ENCODE peak calls at places on chromosomes 13 and 19, in seven cellular contexts. One of them, this sample, is unnamed.

GRCh38 chr19:40872209-40872608 is 9.8 kb downstream of the CYP2A7 start:
- DNase-seq in pancreas: no peak
- DNase-seq in fibroblast of lung: no peak
- DNase-seq in adrenal gland: no peak
- DNase-seq in aorta: no peak
- DNase-seq in PC-3: no peak
- DNase-seq in CD8-positive, alpha-beta memory T cell: no peak
- DNase-seq in this sample: no peak

GRCh38 chr19:4851551-4852290 is 15.7 kb downstream of the PLIN3 start:
- DNase-seq in pancreas: peak; percentile 68
- DNase-seq in fibroblast of lung: no peak
- DNase-seq in adrenal gland: peak; percentile 68
- DNase-seq in aorta: peak; percentile 79
- DNase-seq in PC-3: peak; percentile 67
- DNase-seq in CD8-positive, alpha-beta memory T cell: peak; percentile 67
- DNase-seq in this sample: peak; percentile 79

GRCh38 chr19:5952193-5953033 is 25.5 kb downstream of the RANBP3 start:
- DNase-seq in pancreas: no peak
- DNase-seq in fibroblast of lung: no peak
- DNase-seq in adrenal gland: no peak
- DNase-seq in aorta: no peak
- DNase-seq in PC-3: no peak
- DNase-seq in CD8-positive, alpha-beta memory T cell: no peak
- DNase-seq in this sample: no peak

GRCh38 chr19:40357655-40358054 is 9.2 kb downstream of the PLD3 start:
- DNase-seq in pancreas: no peak
- DNase-seq in fibroblast of lung: no peak
- DNase-seq in adrenal gland: no peak
- DNase-seq in aorta: no peak
- DNase-seq in PC-3: no peak
- DNase-seq in CD8-positive, alpha-beta memory T cell: no peak
- DNase-seq in this sample: no peak

GRCh38 chr13:43057653-43058317 is 34.4 kb downstream of the DNAJC15 start:
- DNase-seq in pancreas: no peak
- DNase-seq in fibroblast of lung: peak; percentile 58
- DNase-seq in adrenal gland: no peak
- DNase-seq in aorta: no peak
- DNase-seq in PC-3: no peak
- DNase-seq in CD8-positive, alpha-beta memory T cell: peak; percentile 81
- DNase-seq in this sample: peak; percentile 51

GRCh38 chr13:110869805-110870706 is 44.8 kb downstream of the ANKRD10 start:
- DNase-seq in pancreas: peak; percentile 93
- DNase-seq in fibroblast of lung: peak; percentile 100
- DNase-seq in adrenal gland: peak; percentile 99
- DNase-seq in aorta: peak; percentile 98
- DNase-seq in PC-3: peak; percentile 98
- DNase-seq in CD8-positive, alpha-beta memory T cell: no peak
- DNase-seq in this sample: peak; percentile 95

GRCh38 chr19:35644987-35645679 is 3.0 kb upstream of the COX6B1 start:
- DNase-seq in pancreas: peak; percentile 77
- DNase-seq in fibroblast of lung: peak; percentile 31
- DNase-seq in adrenal gland: peak; percentile 76
- DNase-seq in aorta: peak; percentile 93
- DNase-seq in PC-3: peak; percentile 56
- DNase-seq in CD8-positive, alpha-beta memory T cell: peak; percentile 64
- DNase-seq in this sample: peak; percentile 76

GRCh38 chr19:47757617-47758432 is 12.5 kb downstream of the NOP53 start:
- DNase-seq in pancreas: no peak
- DNase-seq in fibroblast of lung: no peak
- DNase-seq in adrenal gland: no peak
- DNase-seq in aorta: no peak
- DNase-seq in PC-3: no peak
- DNase-seq in CD8-positive, alpha-beta memory T cell: no peak
- DNase-seq in this sample: no peak

GRCh38 chr13:76035711-76036110 is 399.6 kb downstream of the LMO7 start:
- DNase-seq in pancreas: no peak
- DNase-seq in fibroblast of lung: peak; percentile 5
- DNase-seq in adrenal gland: no peak
- DNase-seq in aorta: no peak
- DNase-seq in PC-3: no peak
- DNase-seq in CD8-positive, alpha-beta memory T cell: no peak
- DNase-seq in this sample: no peak

GRCh38 chr19:3513198-3514140 is 7.4 kb downstream of the FZR1 start:
- DNase-seq in pancreas: peak; percentile 54
- DNase-seq in fibroblast of lung: no peak
- DNase-seq in adrenal gland: peak; percentile 91
- DNase-seq in aorta: no peak
- DNase-seq in PC-3: no peak
- DNase-seq in CD8-positive, alpha-beta memory T cell: no peak
- DNase-seq in this sample: no peak

GRCh38 chr13:35810286-35810685 is 320.9 kb downstream of the DCLK1 start:
- DNase-seq in pancreas: no peak
- DNase-seq in fibroblast of lung: no peak
- DNase-seq in adrenal gland: no peak
- DNase-seq in aorta: no peak
- DNase-seq in PC-3: no peak
- DNase-seq in CD8-positive, alpha-beta memory T cell: no peak
- DNase-seq in this sample: no peak

GRCh38 chr19:2612619-2613249 is 89.8 kb downstream of the GNG7 start:
- DNase-seq in pancreas: no peak
- DNase-seq in fibroblast of lung: no peak
- DNase-seq in adrenal gland: no peak
- DNase-seq in aorta: no peak
- DNase-seq in PC-3: no peak
- DNase-seq in CD8-positive, alpha-beta memory T cell: no peak
- DNase-seq in this sample: no peak

GRCh38 chr13:110907951-110908898 is 6.6 kb downstream of the ANKRD10 start:
- DNase-seq in pancreas: peak; percentile 62
- DNase-seq in fibroblast of lung: peak; percentile 88
- DNase-seq in adrenal gland: peak; percentile 62
- DNase-seq in aorta: no peak
- DNase-seq in PC-3: peak; percentile 94
- DNase-seq in CD8-positive, alpha-beta memory T cell: no peak
- DNase-seq in this sample: no peak

GRCh38 chr13:74596691-74597090 is 462.5 kb upstream of the KLF12 start:
- DNase-seq in pancreas: no peak
- DNase-seq in fibroblast of lung: no peak
- DNase-seq in adrenal gland: no peak
- DNase-seq in aorta: no peak
- DNase-seq in PC-3: no peak
- DNase-seq in CD8-positive, alpha-beta memory T cell: no peak
- DNase-seq in this sample: no peak

GRCh38 chr19:29858000-29858596 is 46.3 kb downstream of the CCNE1 start:
- DNase-seq in pancreas: peak; percentile 52
- DNase-seq in fibroblast of lung: no peak
- DNase-seq in adrenal gland: peak; percentile 44
- DNase-seq in aorta: no peak
- DNase-seq in PC-3: peak; percentile 37
- DNase-seq in CD8-positive, alpha-beta memory T cell: peak; percentile 44
- DNase-seq in this sample: no peak

GRCh38 chr19:10191347-10191746 is 3.4 kb downstream of the DNMT1 start:
- DNase-seq in pancreas: peak; percentile 30
- DNase-seq in fibroblast of lung: peak; percentile 91
- DNase-seq in adrenal gland: peak; percentile 22
- DNase-seq in aorta: peak; percentile 50
- DNase-seq in PC-3: peak; percentile 46
- DNase-seq in CD8-positive, alpha-beta memory T cell: no peak
- DNase-seq in this sample: no peak
- H3K4me3 ChIP-seq in pancreas: no peak overlapping the region
- H3K4me3 ChIP-seq in fibroblast of lung: no peak overlapping the region
- H3K4me3 ChIP-seq in adrenal gland: no peak overlapping the region
- H3K4me3 ChIP-seq in aorta: no peak overlapping the region
- H3K4me3 ChIP-seq in PC-3: no peak overlapping the region
- H3K4me3 ChIP-seq in CD8-positive, alpha-beta memory T cell: no peak overlapping the region
- H3K4me3 ChIP-seq in this sample: no peak overlapping the region

DNA sequence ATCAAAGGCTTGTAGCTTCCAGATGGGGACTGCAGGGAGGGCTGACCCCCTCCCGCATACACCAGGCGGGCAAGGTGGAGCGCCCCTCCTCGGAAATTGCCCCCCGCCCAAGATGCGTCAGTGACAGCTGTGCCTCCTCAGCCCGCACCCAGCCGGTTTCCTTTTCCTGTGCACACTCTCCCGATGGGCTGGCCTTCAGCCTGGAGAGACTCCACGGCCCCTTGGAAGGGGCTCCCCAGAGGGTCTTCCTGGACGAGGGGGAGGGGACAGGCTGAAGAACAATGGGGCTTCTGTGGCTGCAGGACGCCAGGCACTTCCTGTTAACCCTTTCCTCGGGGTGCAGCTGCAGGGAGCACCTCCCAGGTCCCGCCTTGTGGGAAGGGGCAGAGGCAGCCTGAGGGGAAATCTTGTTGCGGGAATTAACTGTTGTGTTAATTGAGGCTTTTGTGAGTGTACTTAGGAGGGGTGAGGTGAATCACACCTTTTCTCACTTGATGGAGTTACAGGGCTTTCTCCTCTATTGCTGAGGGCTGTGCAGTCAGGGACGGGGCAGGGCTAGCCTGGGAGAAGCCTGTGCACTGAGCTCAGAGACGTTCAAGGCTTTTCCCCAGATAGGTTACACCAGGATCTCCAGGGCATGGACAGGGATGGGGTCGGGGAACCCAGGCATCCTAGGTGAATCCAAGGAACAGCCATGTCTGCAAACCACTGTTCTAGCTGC is 14.3 kb downstream of the IER2 start:
- DNase-seq in pancreas: peak; percentile 66
- DNase-seq in fibroblast of lung: peak; percentile 73
- DNase-seq in adrenal gland: peak; percentile 66
- DNase-seq in aorta: peak; percentile 72
- DNase-seq in PC-3: peak; percentile 75
- DNase-seq in CD8-positive, alpha-beta memory T cell: peak; percentile 57
- DNase-seq in this sample: peak; percentile 99
- H3K4me1 ChIP-seq in pancreas: peaks cover 28% of the 10 kb centered on the region
- H3K4me1 ChIP-seq in fibroblast of lung: peaks cover 34% of the 10 kb centered on the region
- H3K4me1 ChIP-seq in adrenal gland: peaks cover 38% of the 10 kb centered on the region
- H3K4me1 ChIP-seq in aorta: no peaks in the 10 kb centered on the region
- H3K4me1 ChIP-seq in PC-3: peaks cover 81% of the 10 kb centered on the region
- H3K4me1 ChIP-seq in CD8-positive, alpha-beta memory T cell: peaks cover 94% of the 10 kb centered on the region
- H3K4me1 ChIP-seq in this sample: peaks cover 39% of the 10 kb centered on the region

GRCh38 chr19:56764296-56764695 is 76.2 kb downstream of the PEG3 start:
- DNase-seq in pancreas: no peak
- DNase-seq in fibroblast of lung: no peak
- DNase-seq in adrenal gland: no peak
- DNase-seq in aorta: no peak
- DNase-seq in PC-3: peak; percentile 5
- DNase-seq in CD8-positive, alpha-beta memory T cell: no peak
- DNase-seq in this sample: no peak

GRCh38 chr19:56765107-56765506 is 75.4 kb downstream of the PEG3 start:
- DNase-seq in pancreas: peak; percentile 48
- DNase-seq in fibroblast of lung: no peak
- DNase-seq in adrenal gland: peak; percentile 67
- DNase-seq in aorta: peak; percentile 69
- DNase-seq in PC-3: no peak
- DNase-seq in CD8-positive, alpha-beta memory T cell: peak; percentile 2
- DNase-seq in this sample: peak; percentile 74

GRCh38 chr19:56769650-56770049 is 70.9 kb downstream of the PEG3 start:
- DNase-seq in pancreas: no peak
- DNase-seq in fibroblast of lung: no peak
- DNase-seq in adrenal gland: no peak
- DNase-seq in aorta: no peak
- DNase-seq in PC-3: no peak
- DNase-seq in CD8-positive, alpha-beta memory T cell: no peak
- DNase-seq in this sample: no peak
- H3K9me3 ChIP-seq in pancreas: no peaks in the 10 kb centered on the region
- H3K9me3 ChIP-seq in fibroblast of lung: no peaks in the 10 kb centered on the region
- H3K9me3 ChIP-seq in adrenal gland: no peaks in the 10 kb centered on the region
- H3K9me3 ChIP-seq in aorta: no peaks in the 10 kb centered on the region
- H3K9me3 ChIP-seq in PC-3: peaks cover 41% of the 10 kb centered on the region
- H3K9me3 ChIP-seq in CD8-positive, alpha-beta memory T cell: no peaks in the 10 kb centered on the region
- H3K9me3 ChIP-seq in this sample: peaks cover 8% of the 10 kb centered on the region

DNA sequence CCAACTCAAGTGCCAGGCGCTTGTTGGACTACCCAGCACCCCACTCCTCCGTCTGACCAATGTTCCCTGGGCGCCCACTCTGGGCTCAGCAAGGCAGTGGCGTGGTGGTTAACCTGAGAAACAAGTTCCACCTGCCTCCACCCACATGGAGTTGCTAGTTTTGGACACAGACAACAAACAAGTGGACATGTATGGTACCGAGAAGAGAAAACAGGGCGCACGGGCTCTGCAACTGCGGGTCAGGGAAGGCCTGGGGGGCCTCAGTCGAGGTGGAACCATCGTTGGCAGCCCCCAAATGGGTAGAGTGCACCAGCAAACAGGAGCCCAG is 2.5 kb downstream of the MIER2 start:
- DNase-seq in pancreas: no peak
- DNase-seq in fibroblast of lung: no peak
- DNase-seq in adrenal gland: no peak
- DNase-seq in aorta: no peak
- DNase-seq in PC-3: peak; percentile 1
- DNase-seq in CD8-positive, alpha-beta memory T cell: no peak
- DNase-seq in this sample: no peak
- H3K4me3 ChIP-seq in pancreas: no peak overlapping the region
- H3K4me3 ChIP-seq in fibroblast of lung: no peak overlapping the region
- H3K4me3 ChIP-seq in adrenal gland: no peak overlapping the region
- H3K4me3 ChIP-seq in aorta: no peak overlapping the region
- H3K4me3 ChIP-seq in PC-3: peak overlapping the region; percentile 75
- H3K4me3 ChIP-seq in CD8-positive, alpha-beta memory T cell: peak overlapping the region; percentile 8
- H3K4me3 ChIP-seq in this sample: no peak overlapping the region

DNA sequence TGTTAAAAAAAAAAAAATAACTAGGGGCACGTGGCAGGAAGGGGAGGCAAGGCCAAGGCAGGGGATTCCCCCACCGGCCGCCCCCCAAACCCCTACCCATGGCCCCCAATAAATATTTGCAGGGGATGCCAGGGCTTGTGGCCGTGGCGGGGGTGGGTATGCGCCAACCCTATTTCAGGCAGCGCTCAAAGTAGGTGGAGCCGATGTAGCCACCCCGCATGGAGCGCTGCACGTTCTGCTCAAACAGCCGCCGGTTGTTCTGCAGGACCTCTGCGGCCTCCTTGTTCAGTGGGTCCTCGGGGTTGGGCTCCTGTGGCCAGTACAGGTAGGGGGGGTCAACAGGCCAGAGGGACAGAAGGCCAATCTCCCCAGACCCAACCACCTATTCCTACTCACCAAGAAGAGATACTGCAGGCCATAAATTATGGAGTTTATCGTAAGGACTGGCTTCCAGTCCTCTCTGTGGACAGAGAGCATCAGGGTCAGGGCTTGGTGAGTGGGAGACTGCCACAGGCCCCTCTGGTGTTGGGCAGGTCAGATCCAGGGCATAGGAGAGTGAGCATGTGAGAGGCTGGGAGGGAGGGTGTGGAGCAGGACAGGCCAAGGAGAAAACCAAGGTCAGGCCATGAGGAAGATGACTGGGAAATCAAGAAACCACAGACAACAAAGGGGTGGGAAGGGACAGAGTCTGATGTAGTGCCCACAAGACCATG is 1.2 kb upstream of the CHMP2A start:
- DNase-seq in pancreas: peak; percentile 42
- DNase-seq in fibroblast of lung: no peak
- DNase-seq in adrenal gland: peak; percentile 45
- DNase-seq in aorta: peak; percentile 51
- DNase-seq in PC-3: no peak
- DNase-seq in CD8-positive, alpha-beta memory T cell: no peak
- DNase-seq in this sample: no peak
- H3K4me1 ChIP-seq in pancreas: peaks cover 28% of the 10 kb centered on the region
- H3K4me1 ChIP-seq in fibroblast of lung: peaks cover 20% of the 10 kb centered on the region
- H3K4me1 ChIP-seq in adrenal gland: peaks cover 52% of the 10 kb centered on the region
- H3K4me1 ChIP-seq in aorta: no peaks in the 10 kb centered on the region
- H3K4me1 ChIP-seq in PC-3: peaks cover 39% of the 10 kb centered on the region
- H3K4me1 ChIP-seq in CD8-positive, alpha-beta memory T cell: peaks cover 46% of the 10 kb centered on the region
- H3K4me1 ChIP-seq in this sample: peaks cover 3% of the 10 kb centered on the region

This sample was measured in SJCRH30.